ENCODE peak calls at places on chromosomes 12 and 14, in five cellular contexts. N is H9, D is neuronal stem cell, F is trophoblast cell, O is H1. Y is an unnamed sample.

GRCh38 chr12:107661830-107662229 is 23.8 kb upstream of the PWP1 start:
- DNase-seq in N (no peak), D (no peak), F (no peak), O (no peak), Y (no peak)

GRCh38 chr14:80602931-80603330 is 338.6 kb downstream of the CEP128 start:
- DNase-seq in N (no peak), D (no peak), F (no peak), O (no peak), Y (no peak)

GRCh38 chr14:76710093-76711010 is 50.9 kb upstream of the VASH1 start:
- DNase-seq in N (no peak), D (peak), F (peak), O (no peak), Y (peak)

GRCh38 chr12:15599266-15600037 is 189.7 kb downstream of the EPS8 start:
- DNase-seq in N (no peak), D (no peak), F (no peak), O (no peak), Y (no peak)

GRCh38 chr12:52203126-52203921 is 11.5 kb upstream of the KRT80 start:
- DNase-seq in N (no peak), D (no peak), F (peak), O (no peak), Y (peak)

GRCh38 chr12:124862768-124863408 is 776 bp downstream of the SCARB1 start:
- DNase-seq in N (no peak), D (no peak), F (no peak), O (no peak), Y (peak)

GRCh38 chr12:83042441-83043215 is 355.9 kb downstream of the TMTC2 start:
- DNase-seq in N (no peak), D (peak), F (no peak), O (no peak), Y (no peak)

GRCh38 chr12:18297883-18298282 is 36.6 kb downstream of the PIK3C2G start:
- DNase-seq in N (no peak), D (no peak), F (no peak), O (no peak), Y (no peak)

GRCh38 chr14:52266179-52266578 is 1.3 kb upstream of the PTGDR start:
- DNase-seq in N (no peak), D (no peak), F (no peak), O (no peak), Y (no peak)

DNA sequence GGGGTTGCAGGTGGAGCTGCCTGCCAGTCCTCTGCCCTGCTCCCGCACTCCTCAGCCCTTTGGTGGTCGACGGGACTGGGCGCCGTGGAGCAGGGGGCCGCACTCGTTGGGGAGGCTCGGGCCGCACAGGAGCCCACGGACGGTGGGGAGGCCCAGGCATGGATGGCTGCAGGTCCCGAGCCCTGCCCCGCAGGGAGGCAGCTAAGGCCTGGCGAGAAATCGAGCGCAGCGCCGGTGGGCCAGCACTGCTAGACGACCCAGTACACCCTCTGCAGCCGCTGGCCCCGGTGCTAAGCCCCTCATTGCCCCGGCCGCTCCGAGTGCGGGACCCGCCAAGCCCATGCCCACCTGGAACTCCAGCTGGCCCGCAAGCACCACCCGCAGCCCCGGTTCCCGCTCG is 221.8 kb downstream of the BTG1 start:
- DNase-seq in N (no peak), D (no peak), F (no peak), O (no peak), Y (no peak)
- H2BK12ac ChIP-seq in N (no peak), D (no peak), F (no peak), O (no peak), Y (no peak)

DNA sequence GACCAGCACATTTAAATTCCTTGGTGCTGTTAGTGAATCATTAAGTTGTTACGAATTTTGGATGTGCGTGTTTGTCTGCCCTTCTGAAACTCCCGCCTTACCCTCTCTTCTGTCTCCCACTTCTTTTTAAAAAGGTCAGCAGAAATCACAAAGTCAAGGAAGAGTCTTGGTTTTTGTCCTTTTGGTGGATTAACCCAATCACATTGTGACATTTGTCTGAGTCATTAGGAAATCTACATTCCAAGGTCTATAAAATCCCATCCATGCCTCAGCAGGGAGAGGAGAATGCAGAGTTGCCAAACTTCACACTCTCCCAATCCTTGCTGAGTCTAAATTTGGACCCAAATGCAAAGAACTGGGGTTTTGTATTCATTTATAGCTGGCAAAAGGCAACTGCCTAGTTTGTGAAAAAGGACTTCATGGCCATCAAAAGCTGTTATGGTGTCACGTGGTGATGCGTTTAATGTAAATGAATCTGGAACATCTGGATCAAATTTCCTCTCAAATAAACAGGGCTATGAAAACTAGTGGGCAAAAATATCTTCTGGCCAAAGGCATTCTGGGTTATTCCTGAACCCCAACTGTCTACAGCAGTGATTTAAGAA is 67.9 kb downstream of the TMEM30B start:
- DNase-seq in N (no peak), D (no peak), F (no peak), O (no peak), Y (no peak)
- H2BK120ac ChIP-seq in N (no peak), D (no peak), F (no peak), O (no peak), Y (no peak)

DNA sequence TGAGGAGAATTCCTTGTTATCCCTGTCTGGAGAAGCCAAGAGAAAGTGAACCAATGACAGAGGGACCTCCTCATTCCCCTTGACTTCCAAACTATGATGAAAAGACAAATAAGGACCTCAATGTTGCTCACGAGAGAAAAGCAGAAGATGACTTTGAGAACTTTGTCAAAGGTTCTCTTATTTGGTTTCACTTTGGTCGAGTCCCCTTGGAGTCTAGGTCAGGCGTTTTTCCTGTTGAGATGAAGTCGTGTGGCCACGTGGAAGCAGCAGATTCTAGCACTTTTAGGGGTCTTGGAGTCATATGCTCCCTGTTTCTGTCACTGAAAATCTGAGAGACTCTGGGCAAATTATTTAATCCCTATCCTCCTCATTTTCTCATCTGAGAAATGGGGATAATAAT is 33.8 kb upstream of the COL2A1 start:
- DNase-seq in N (no peak), D (no peak), F (no peak), O (no peak), Y (no peak)
- H3K9ac ChIP-seq in N (no peak), D (no peak), F (no peak), O (no peak), Y (no peak)

GRCh38 chr12:89946518-89946917 is 237.9 kb upstream of the ATP2B1 start:
- DNase-seq in N (no peak), D (no peak), F (no peak), O (no peak), Y (no peak)
- H2BK12ac ChIP-seq in N (no peak), D (no peak), F (peak), O (no peak), Y (no peak)

GRCh38 chr14:36580856-36581831 is 1.3 kb downstream of the NKX2-8 start:
- DNase-seq in N (peak), D (no peak), F (peak), O (no peak), Y (peak)
- H2BK120ac ChIP-seq in N (no peak), D (no peak), F (no peak), O (no peak), Y (no peak)

DNA sequence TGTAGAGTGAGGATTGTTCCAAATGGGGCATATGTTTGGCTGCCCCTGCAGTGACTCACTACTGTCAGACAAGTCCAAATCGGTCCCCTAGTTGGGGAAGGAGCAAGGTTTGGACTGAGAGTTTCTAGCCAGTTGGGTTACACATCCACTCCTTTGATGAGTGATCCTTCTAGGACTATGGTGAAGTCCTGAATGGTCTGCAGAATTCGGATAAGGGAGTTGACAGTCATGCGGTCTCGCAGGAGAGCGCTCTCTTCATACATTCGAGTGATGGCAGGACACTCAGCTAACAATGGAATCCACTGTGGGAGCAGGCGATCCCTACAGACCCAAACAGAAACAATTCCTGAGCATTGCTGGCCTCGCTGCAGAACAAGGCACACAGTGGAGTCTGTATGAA is 61.5 kb upstream of the SINHCAF start:
- DNase-seq in N (peak), D (peak), F (no peak), O (no peak), Y (no peak)
- H3K9ac ChIP-seq in N (peak), D (no peak), F (no peak), O (no peak), Y (no peak)

DNA sequence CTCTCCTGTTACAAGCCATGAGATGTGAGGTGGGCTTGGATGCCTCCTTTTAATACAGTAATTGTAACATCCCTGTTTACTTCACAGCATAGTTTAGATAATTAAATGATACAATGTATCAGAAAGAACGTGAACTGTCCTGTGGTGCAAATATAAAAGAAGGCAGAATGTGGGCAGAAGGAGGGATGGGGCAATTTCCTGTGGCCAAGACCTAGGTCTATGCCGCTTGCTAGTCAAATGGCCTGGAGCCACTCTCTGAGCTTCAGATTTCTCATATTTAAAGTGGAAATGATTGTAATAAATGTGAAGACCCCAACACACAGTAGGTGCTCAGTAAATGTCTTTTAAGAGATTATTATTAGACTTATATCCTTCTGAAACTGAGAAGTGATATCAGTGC is 23.9 kb upstream of the EVL start:
- DNase-seq in N (no peak), D (no peak), F (no peak), O (no peak), Y (no peak)
- H2BK12ac ChIP-seq in N (no peak), D (no peak), F (no peak), O (no peak), Y (no peak)

GRCh38 chr12:4031703-4032291 is 158.6 kb upstream of the PARP11 start:
- DNase-seq in N (peak), D (no peak), F (peak), O (no peak), Y (peak)

GRCh38 chr12:4036872-4037271 is 163.7 kb upstream of the PARP11 start:
- DNase-seq in N (no peak), D (no peak), F (no peak), O (no peak), Y (no peak)

GRCh38 chr12:4030938-4031702 is 157.9 kb upstream of the PARP11 start:
- DNase-seq in N (peak), D (peak), F (peak), O (peak), Y (peak)

GRCh38 chr12:4034926-4035325 is 161.7 kb upstream of the PARP11 start:
- DNase-seq in N (no peak), D (no peak), F (no peak), O (no peak), Y (peak)

GRCh38 chr12:4032906-4033628 is 159.9 kb upstream of the PARP11 start:
- DNase-seq in N (no peak), D (no peak), F (no peak), O (no peak), Y (peak)
- H2BK120ac ChIP-seq in N (no peak), D (no peak), F (peak), O (no peak), Y (no peak)

GRCh38 chr12:12724421-12725085 is 7.4 kb downstream of the CDKN1B start:
- DNase-seq in N (no peak), D (no peak), F (no peak), O (no peak), Y (peak)
- H3K9ac ChIP-seq in N (peak), D (peak), F (peak), O (peak), Y (peak)

DNA sequence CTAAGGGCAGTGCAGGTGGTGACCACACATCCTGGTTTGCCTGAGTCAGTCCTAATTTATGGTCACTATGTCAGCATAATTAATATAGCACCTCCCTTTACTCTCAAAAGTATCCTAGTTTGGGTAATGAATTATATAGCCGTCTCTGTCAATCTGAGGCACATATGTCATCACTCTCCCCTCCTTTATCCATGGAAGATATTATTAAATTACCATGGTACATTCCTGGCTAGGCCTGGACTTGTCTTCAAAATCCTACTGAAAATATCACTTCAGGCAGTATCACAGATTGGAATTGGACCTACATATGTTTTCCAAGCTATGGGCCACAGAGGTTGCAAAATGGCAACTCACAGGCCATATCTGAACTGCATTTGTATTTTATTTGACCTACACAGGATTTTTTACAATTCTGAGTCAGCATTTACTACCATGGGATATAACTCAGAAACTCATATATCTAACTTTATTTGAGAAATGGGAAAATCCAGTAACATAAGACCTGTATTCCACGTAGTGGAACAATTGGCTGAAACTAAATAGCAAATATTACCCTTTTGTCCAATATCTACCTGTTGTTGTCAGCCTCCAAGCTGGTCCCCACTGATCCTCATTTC is 102.3 kb upstream of the MDM1 start:
- DNase-seq in N (no peak), D (no peak), F (no peak), O (no peak), Y (no peak)
- H2BK12ac ChIP-seq in N (no peak), D (no peak), F (no peak), O (no peak), Y (no peak)

Y was measured in mesenchymal stem cell.